ENCODE peak calls at places on chromosomes 13 and 19, in seven cellular contexts. One of them, this sample, is unnamed.
A peak's percentile ranks its signal among the peaks of the same experiment; 100 is the strongest.

GRCh38 chr13:98461525-98462240 is 115.2 kb downstream of the STK24 start:
- DNase-seq in naive thymus-derived CD4-positive, alpha-beta T cell: no peak
- DNase-seq in endodermal cell: no peak
- DNase-seq in heart right ventricle: no peak
- DNase-seq in DND-41: no peak
- DNase-seq in Karpas-422: no peak
- DNase-seq in left ventricle myocardium inferior: peak; percentile 11
- DNase-seq in this sample: no peak

GRCh38 chr13:83508905-83509304 is 373.4 kb downstream of the SLITRK1 start:
- DNase-seq in Karpas-422: no peak
- DNase-seq in endodermal cell: no peak
- DNase-seq in naive thymus-derived CD4-positive, alpha-beta T cell: no peak
- DNase-seq in DND-41: no peak
- DNase-seq in heart right ventricle: no peak
- DNase-seq in left ventricle myocardium inferior: no peak
- DNase-seq in this sample: no peak

GRCh38 chr13:79722885-79723445 is 242.0 kb downstream of the NDFIP2 start:
- DNase-seq in left ventricle myocardium inferior: no peak
- DNase-seq in naive thymus-derived CD4-positive, alpha-beta T cell: no peak
- DNase-seq in heart right ventricle: no peak
- DNase-seq in endodermal cell: no peak
- DNase-seq in Karpas-422: no peak
- DNase-seq in DND-41: no peak
- DNase-seq in this sample: no peak

GRCh38 chr19:45547965-45548609 is 36.5 kb downstream of the OPA3 start:
- DNase-seq in left ventricle myocardium inferior: no peak
- DNase-seq in heart right ventricle: no peak
- DNase-seq in endodermal cell: no peak
- DNase-seq in naive thymus-derived CD4-positive, alpha-beta T cell: no peak
- DNase-seq in DND-41: no peak
- DNase-seq in Karpas-422: no peak
- DNase-seq in this sample: peak; percentile 94

GRCh38 chr13:98976941-98977340 is 923 bp downstream of the DOCK9 start:
- DNase-seq in heart right ventricle: no peak
- DNase-seq in endodermal cell: no peak
- DNase-seq in naive thymus-derived CD4-positive, alpha-beta T cell: no peak
- DNase-seq in DND-41: no peak
- DNase-seq in left ventricle myocardium inferior: no peak
- DNase-seq in Karpas-422: no peak
- DNase-seq in this sample: no peak

GRCh38 chr13:113441661-113442060 is 11.6 kb downstream of the ADPRHL1 start:
- DNase-seq in left ventricle myocardium inferior: no peak
- DNase-seq in naive thymus-derived CD4-positive, alpha-beta T cell: no peak
- DNase-seq in Karpas-422: no peak
- DNase-seq in DND-41: no peak
- DNase-seq in endodermal cell: no peak
- DNase-seq in heart right ventricle: no peak
- DNase-seq in this sample: no peak

GRCh38 chr13:73215807-73216206 is 157.0 kb downstream of the KLF5 start:
- DNase-seq in Karpas-422: no peak
- DNase-seq in naive thymus-derived CD4-positive, alpha-beta T cell: no peak
- DNase-seq in endodermal cell: no peak
- DNase-seq in left ventricle myocardium inferior: no peak
- DNase-seq in heart right ventricle: no peak
- DNase-seq in DND-41: no peak
- DNase-seq in this sample: no peak

GRCh38 chr19:49343127-49343526 is 7.9 kb downstream of the CD37 start:
- DNase-seq in naive thymus-derived CD4-positive, alpha-beta T cell: no peak
- DNase-seq in endodermal cell: peak; percentile 44
- DNase-seq in DND-41: no peak
- DNase-seq in Karpas-422: peak; percentile 70
- DNase-seq in left ventricle myocardium inferior: no peak
- DNase-seq in heart right ventricle: no peak
- DNase-seq in this sample: no peak

GRCh38 chr13:68806125-68806524 is 1301.5 kb upstream of the ATXN8OS start:
- DNase-seq in naive thymus-derived CD4-positive, alpha-beta T cell: no peak
- DNase-seq in Karpas-422: no peak
- DNase-seq in left ventricle myocardium inferior: no peak
- DNase-seq in endodermal cell: no peak
- DNase-seq in heart right ventricle: no peak
- DNase-seq in DND-41: no peak
- DNase-seq in this sample: no peak

GRCh38 chr13:29537736-29538624 is 57.5 kb downstream of the SLC7A1 start:
- DNase-seq in Karpas-422: no peak
- DNase-seq in DND-41: no peak
- DNase-seq in endodermal cell: no peak
- DNase-seq in naive thymus-derived CD4-positive, alpha-beta T cell: no peak
- DNase-seq in left ventricle myocardium inferior: no peak
- DNase-seq in heart right ventricle: no peak
- DNase-seq in this sample: no peak

GRCh38 chr13:102310691-102311432 is 91.0 kb downstream of the FGF14 start:
- DNase-seq in DND-41: no peak
- DNase-seq in left ventricle myocardium inferior: peak; percentile 54
- DNase-seq in naive thymus-derived CD4-positive, alpha-beta T cell: no peak
- DNase-seq in heart right ventricle: no peak
- DNase-seq in Karpas-422: no peak
- DNase-seq in endodermal cell: no peak
- DNase-seq in this sample: no peak

GRCh38 chr13:51867062-51867461 is 5.3 kb downstream of the CCDC70 start:
- DNase-seq in heart right ventricle: no peak
- DNase-seq in naive thymus-derived CD4-positive, alpha-beta T cell: no peak
- DNase-seq in left ventricle myocardium inferior: no peak
- DNase-seq in Karpas-422: no peak
- DNase-seq in endodermal cell: no peak
- DNase-seq in DND-41: no peak
- DNase-seq in this sample: no peak

GRCh38 chr13:97544041-97544765 is 110.2 kb downstream of the RAP2A start:
- DNase-seq in endodermal cell: no peak
- DNase-seq in DND-41: no peak
- DNase-seq in left ventricle myocardium inferior: no peak
- DNase-seq in heart right ventricle: no peak
- DNase-seq in naive thymus-derived CD4-positive, alpha-beta T cell: no peak
- DNase-seq in Karpas-422: no peak
- DNase-seq in this sample: no peak

GRCh38 chr19:13209797-13210775 is 59.9 kb downstream of the IER2 start:
- DNase-seq in Karpas-422: peak; percentile 38
- DNase-seq in left ventricle myocardium inferior: no peak
- DNase-seq in naive thymus-derived CD4-positive, alpha-beta T cell: no peak
- DNase-seq in DND-41: no peak
- DNase-seq in heart right ventricle: no peak
- DNase-seq in endodermal cell: no peak
- DNase-seq in this sample: no peak
- H3K4me3 ChIP-seq in Karpas-422: no peak overlapping the region
- H3K4me3 ChIP-seq in left ventricle myocardium inferior: no peak overlapping the region
- H3K4me3 ChIP-seq in naive thymus-derived CD4-positive, alpha-beta T cell: no peak overlapping the region
- H3K4me3 ChIP-seq in DND-41: no peak overlapping the region
- H3K4me3 ChIP-seq in heart right ventricle: no peak overlapping the region
- H3K4me3 ChIP-seq in endodermal cell: no peak overlapping the region
- H3K4me3 ChIP-seq in this sample: no peak overlapping the region

GRCh38 chr19:3914199-3914598 is 18.7 kb upstream of the NMRK2 start:
- DNase-seq in endodermal cell: no peak
- DNase-seq in left ventricle myocardium inferior: no peak
- DNase-seq in DND-41: no peak
- DNase-seq in naive thymus-derived CD4-positive, alpha-beta T cell: no peak
- DNase-seq in heart right ventricle: no peak
- DNase-seq in Karpas-422: peak; percentile 42
- DNase-seq in this sample: no peak
- H3K36me3 ChIP-seq in endodermal cell: no peaks in the 10 kb centered on the region
- H3K36me3 ChIP-seq in left ventricle myocardium inferior: no peaks in the 10 kb centered on the region
- H3K36me3 ChIP-seq in DND-41: no peaks in the 10 kb centered on the region
- H3K36me3 ChIP-seq in naive thymus-derived CD4-positive, alpha-beta T cell: no peaks in the 10 kb centered on the region
- H3K36me3 ChIP-seq in heart right ventricle: no peaks in the 10 kb centered on the region
- H3K36me3 ChIP-seq in Karpas-422: no peaks in the 10 kb centered on the region
- H3K36me3 ChIP-seq in this sample: no peaks in the 10 kb centered on the region

GRCh38 chr19:54804101-54804500 is 691 bp downstream of the KIR2DL4 start:
- DNase-seq in left ventricle myocardium inferior: no peak
- DNase-seq in naive thymus-derived CD4-positive, alpha-beta T cell: no peak
- DNase-seq in DND-41: no peak
- DNase-seq in Karpas-422: no peak
- DNase-seq in endodermal cell: no peak
- DNase-seq in heart right ventricle: no peak
- DNase-seq in this sample: no peak
- H3K9me3 ChIP-seq in left ventricle myocardium inferior: peaks cover 5% of the 10 kb centered on the region
- H3K9me3 ChIP-seq in naive thymus-derived CD4-positive, alpha-beta T cell: no peaks in the 10 kb centered on the region
- H3K9me3 ChIP-seq in DND-41: no peaks in the 10 kb centered on the region
- H3K9me3 ChIP-seq in Karpas-422: no peaks in the 10 kb centered on the region
- H3K9me3 ChIP-seq in endodermal cell: peaks cover 37% of the 10 kb centered on the region
- H3K9me3 ChIP-seq in heart right ventricle: no peaks in the 10 kb centered on the region
- H3K9me3 ChIP-seq in this sample: no peaks in the 10 kb centered on the region

GRCh38 chr19:18388328-18389094 is 2.6 kb downstream of the GDF15 start:
- DNase-seq in DND-41: peak; percentile 89
- DNase-seq in heart right ventricle: peak; percentile 79
- DNase-seq in endodermal cell: peak; percentile 96
- DNase-seq in naive thymus-derived CD4-positive, alpha-beta T cell: peak; percentile 65
- DNase-seq in Karpas-422: peak; percentile 94
- DNase-seq in left ventricle myocardium inferior: peak; percentile 83
- DNase-seq in this sample: peak; percentile 73

GRCh38 chr19:18391509-18392075 is 5.6 kb downstream of the GDF15 start:
- DNase-seq in left ventricle myocardium inferior: no peak
- DNase-seq in DND-41: no peak
- DNase-seq in endodermal cell: no peak
- DNase-seq in naive thymus-derived CD4-positive, alpha-beta T cell: no peak
- DNase-seq in Karpas-422: no peak
- DNase-seq in heart right ventricle: no peak
- DNase-seq in this sample: no peak

GRCh38 chr19:18389095-18389735 is 3.3 kb downstream of the GDF15 start:
- DNase-seq in endodermal cell: no peak
- DNase-seq in left ventricle myocardium inferior: no peak
- DNase-seq in Karpas-422: no peak
- DNase-seq in naive thymus-derived CD4-positive, alpha-beta T cell: no peak
- DNase-seq in DND-41: no peak
- DNase-seq in heart right ventricle: no peak
- DNase-seq in this sample: no peak

GRCh38 chr19:18390075-18390909 is 4.3 kb downstream of the GDF15 start:
- DNase-seq in Karpas-422: no peak
- DNase-seq in left ventricle myocardium inferior: no peak
- DNase-seq in naive thymus-derived CD4-positive, alpha-beta T cell: no peak
- DNase-seq in heart right ventricle: no peak
- DNase-seq in DND-41: no peak
- DNase-seq in endodermal cell: no peak
- DNase-seq in this sample: no peak

GRCh38 chr19:18389736-18390074 is 3.7 kb downstream of the GDF15 start:
- DNase-seq in heart right ventricle: no peak
- DNase-seq in DND-41: no peak
- DNase-seq in endodermal cell: no peak
- DNase-seq in left ventricle myocardium inferior: no peak
- DNase-seq in Karpas-422: no peak
- DNase-seq in naive thymus-derived CD4-positive, alpha-beta T cell: no peak
- DNase-seq in this sample: no peak
- H3K4me3 ChIP-seq in heart right ventricle: no peak overlapping the region
- H3K4me3 ChIP-seq in DND-41: no peak overlapping the region
- H3K4me3 ChIP-seq in endodermal cell: no peak overlapping the region
- H3K4me3 ChIP-seq in left ventricle myocardium inferior: no peak overlapping the region
- H3K4me3 ChIP-seq in Karpas-422: no peak overlapping the region
- H3K4me3 ChIP-seq in naive thymus-derived CD4-positive, alpha-beta T cell: no peak overlapping the region
- H3K4me3 ChIP-seq in this sample: no peak overlapping the region

This sample was measured in MG63.